ENCODE peak calls at places on chromosomes 1 and 21, in five cellular contexts. One of them, this sample, is unnamed. For H3K4me1, the result is how much of the 10 kb centered on the place peaks cover.

GRCh38 chr1:18722270-18722669 is 91.6 kb downstream of the PAX7 start:
- DNase-seq in CD4-positive, CD25-positive, alpha-beta regulatory T cell: no peak
- DNase-seq in astrocyte: no peak
- DNase-seq in upper lobe of right lung: no peak
- DNase-seq in psoas muscle: no peak
- DNase-seq in this sample: no peak

GRCh38 chr1:211518330-211519289 is 26.6 kb upstream of the RD3 start:
- DNase-seq in CD4-positive, CD25-positive, alpha-beta regulatory T cell: no peak
- DNase-seq in astrocyte: no peak
- DNase-seq in upper lobe of right lung: no peak
- DNase-seq in psoas muscle: no peak
- DNase-seq in this sample: no peak

GRCh38 chr1:214694769-214695168 is 91.8 kb downstream of the CENPF start:
- DNase-seq in CD4-positive, CD25-positive, alpha-beta regulatory T cell: no peak
- DNase-seq in astrocyte: no peak
- DNase-seq in upper lobe of right lung: no peak
- DNase-seq in psoas muscle: no peak
- DNase-seq in this sample: no peak

GRCh38 chr1:160550572-160551034 is 27.5 kb upstream of the SLAMF6 start:
- DNase-seq in CD4-positive, CD25-positive, alpha-beta regulatory T cell: peak
- DNase-seq in astrocyte: no peak
- DNase-seq in upper lobe of right lung: peak
- DNase-seq in psoas muscle: no peak
- DNase-seq in this sample: no peak

GRCh38 chr21:43679951-43680350 is 20.6 kb downstream of the RRP1B start:
- DNase-seq in CD4-positive, CD25-positive, alpha-beta regulatory T cell: no peak
- DNase-seq in astrocyte: no peak
- DNase-seq in upper lobe of right lung: no peak
- DNase-seq in psoas muscle: no peak
- DNase-seq in this sample: no peak

GRCh38 chr1:41333146-41333784 is 28.0 kb upstream of the FOXO6 start:
- DNase-seq in CD4-positive, CD25-positive, alpha-beta regulatory T cell: no peak
- DNase-seq in astrocyte: peak
- DNase-seq in upper lobe of right lung: no peak
- DNase-seq in psoas muscle: no peak
- DNase-seq in this sample: no peak

GRCh38 chr1:67604778-67605177 is 80.2 kb upstream of the GADD45A start:
- DNase-seq in CD4-positive, CD25-positive, alpha-beta regulatory T cell: no peak
- DNase-seq in astrocyte: no peak
- DNase-seq in upper lobe of right lung: no peak
- DNase-seq in psoas muscle: no peak
- DNase-seq in this sample: no peak

GRCh38 chr1:111803951-111804350 is 48.2 kb downstream of the DDX20 start:
- DNase-seq in CD4-positive, CD25-positive, alpha-beta regulatory T cell: no peak
- DNase-seq in astrocyte: no peak
- DNase-seq in upper lobe of right lung: no peak
- DNase-seq in psoas muscle: no peak
- DNase-seq in this sample: no peak

GRCh38 chr1:36864182-36865079 is 169.9 kb downstream of the GRIK3 start:
- DNase-seq in CD4-positive, CD25-positive, alpha-beta regulatory T cell: peak
- DNase-seq in astrocyte: no peak
- DNase-seq in upper lobe of right lung: no peak
- DNase-seq in psoas muscle: no peak
- DNase-seq in this sample: no peak

GRCh38 chr1:223706077-223706988 is 6.0 kb upstream of the CAPN2 start:
- DNase-seq in CD4-positive, CD25-positive, alpha-beta regulatory T cell: no peak
- DNase-seq in astrocyte: peak
- DNase-seq in upper lobe of right lung: no peak
- DNase-seq in psoas muscle: no peak
- DNase-seq in this sample: no peak

GRCh38 chr1:201630582-201630981 is 91.7 kb downstream of the NAV1 start:
- DNase-seq in CD4-positive, CD25-positive, alpha-beta regulatory T cell: no peak
- DNase-seq in astrocyte: no peak
- DNase-seq in upper lobe of right lung: no peak
- DNase-seq in psoas muscle: no peak
- DNase-seq in this sample: no peak

GRCh38 chr1:43255438-43256210 is 14.2 kb upstream of the TMEM125 start:
- DNase-seq in CD4-positive, CD25-positive, alpha-beta regulatory T cell: no peak
- DNase-seq in astrocyte: no peak
- DNase-seq in upper lobe of right lung: peak
- DNase-seq in psoas muscle: no peak
- DNase-seq in this sample: no peak

GRCh38 chr1:184037849-184038591 is 492 bp upstream of the COLGALT2 start:
- DNase-seq in CD4-positive, CD25-positive, alpha-beta regulatory T cell: no peak
- DNase-seq in astrocyte: no peak
- DNase-seq in upper lobe of right lung: no peak
- DNase-seq in psoas muscle: no peak
- DNase-seq in this sample: no peak

GRCh38 chr1:24309762-24310485 is 9.2 kb upstream of the GRHL3 start:
- DNase-seq in CD4-positive, CD25-positive, alpha-beta regulatory T cell: no peak
- DNase-seq in astrocyte: peak
- DNase-seq in upper lobe of right lung: no peak
- DNase-seq in psoas muscle: no peak
- DNase-seq in this sample: no peak

GRCh38 chr1:225657462-225657989 is 4.6 kb upstream of the ENAH start:
- DNase-seq in CD4-positive, CD25-positive, alpha-beta regulatory T cell: no peak
- DNase-seq in astrocyte: peak
- DNase-seq in upper lobe of right lung: no peak
- DNase-seq in psoas muscle: no peak
- DNase-seq in this sample: no peak

GRCh38 chr1:204134103-204134502 is 17.7 kb downstream of the ETNK2 start:
- DNase-seq in CD4-positive, CD25-positive, alpha-beta regulatory T cell: no peak
- DNase-seq in astrocyte: no peak
- DNase-seq in upper lobe of right lung: no peak
- DNase-seq in psoas muscle: no peak
- DNase-seq in this sample: no peak

GRCh38 chr1:1916882-1917281 is 1.8 kb downstream of the CALML6 start:
- DNase-seq in CD4-positive, CD25-positive, alpha-beta regulatory T cell: no peak
- DNase-seq in astrocyte: no peak
- DNase-seq in upper lobe of right lung: no peak
- DNase-seq in psoas muscle: peak
- DNase-seq in this sample: no peak

GRCh38 chr1:111615874-111616715 is 3.5 kb upstream of the RAP1A start:
- DNase-seq in CD4-positive, CD25-positive, alpha-beta regulatory T cell: peak
- DNase-seq in astrocyte: no peak
- DNase-seq in upper lobe of right lung: no peak
- DNase-seq in psoas muscle: no peak
- DNase-seq in this sample: peak

GRCh38 chr1:193083365-193084088 is 21.7 kb downstream of the GLRX2 start:
- DNase-seq in CD4-positive, CD25-positive, alpha-beta regulatory T cell: no peak
- DNase-seq in astrocyte: no peak
- DNase-seq in upper lobe of right lung: no peak
- DNase-seq in psoas muscle: no peak
- DNase-seq in this sample: no peak

GRCh38 chr1:66445492-66446181 is 88.3 kb upstream of the SGIP1 start:
- DNase-seq in CD4-positive, CD25-positive, alpha-beta regulatory T cell: peak
- DNase-seq in astrocyte: no peak
- DNase-seq in upper lobe of right lung: no peak
- DNase-seq in psoas muscle: peak
- DNase-seq in this sample: peak

GRCh38 chr1:156119503-156120209 is 5.1 kb downstream of the LMNA start:
- DNase-seq in CD4-positive, CD25-positive, alpha-beta regulatory T cell: no peak
- DNase-seq in astrocyte: peak
- DNase-seq in upper lobe of right lung: no peak
- DNase-seq in psoas muscle: peak
- DNase-seq in this sample: no peak

GRCh38 chr1:232704694-232705680 is 75.1 kb upstream of the SIPA1L2 start:
- DNase-seq in CD4-positive, CD25-positive, alpha-beta regulatory T cell: no peak
- DNase-seq in astrocyte: peak
- DNase-seq in upper lobe of right lung: no peak
- DNase-seq in psoas muscle: no peak
- DNase-seq in this sample: no peak

DNA sequence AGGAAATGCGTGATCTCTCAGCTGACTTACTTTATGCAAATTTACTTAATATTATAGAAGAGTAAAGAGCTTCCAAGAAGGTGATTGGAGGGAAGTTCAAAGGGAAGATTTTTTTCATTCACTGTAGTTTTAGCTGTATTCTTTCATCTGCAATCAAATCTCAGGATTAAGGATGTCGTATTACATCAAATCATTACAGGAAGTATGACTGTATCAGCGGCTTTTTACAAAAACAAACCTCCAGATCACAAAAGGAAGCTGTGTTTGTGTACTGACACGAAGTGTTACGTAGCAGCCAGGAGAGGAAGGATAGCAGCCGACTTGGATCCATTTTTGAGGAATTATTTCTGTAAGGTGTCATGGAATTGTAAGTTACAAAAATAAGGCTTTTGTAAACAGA is 49.6 kb downstream of the KCNJ15 start:
- DNase-seq in CD4-positive, CD25-positive, alpha-beta regulatory T cell: no peak
- DNase-seq in astrocyte: peak
- DNase-seq in upper lobe of right lung: no peak
- DNase-seq in psoas muscle: no peak
- DNase-seq in this sample: no peak
- H3K27ac ChIP-seq in CD4-positive, CD25-positive, alpha-beta regulatory T cell: no peak
- H3K27ac ChIP-seq in astrocyte: peak
- H3K27ac ChIP-seq in upper lobe of right lung: peak
- H3K27ac ChIP-seq in psoas muscle: no peak
- H3K27ac ChIP-seq in this sample: no peak

GRCh38 chr1:20600156-20600555 is 11.3 kb downstream of the CDA start:
- DNase-seq in CD4-positive, CD25-positive, alpha-beta regulatory T cell: no peak
- DNase-seq in astrocyte: no peak
- DNase-seq in upper lobe of right lung: no peak
- DNase-seq in psoas muscle: no peak
- DNase-seq in this sample: no peak

GRCh38 chr1:20604678-20605077 is 15.8 kb downstream of the CDA start:
- DNase-seq in CD4-positive, CD25-positive, alpha-beta regulatory T cell: no peak
- DNase-seq in astrocyte: no peak
- DNase-seq in upper lobe of right lung: no peak
- DNase-seq in psoas muscle: no peak
- DNase-seq in this sample: no peak

GRCh38 chr1:20601123-20601825 is 12.4 kb downstream of the CDA start:
- DNase-seq in CD4-positive, CD25-positive, alpha-beta regulatory T cell: no peak
- DNase-seq in astrocyte: peak
- DNase-seq in upper lobe of right lung: no peak
- DNase-seq in psoas muscle: no peak
- DNase-seq in this sample: no peak

GRCh38 chr1:20602851-20603450 is 14.1 kb downstream of the CDA start:
- DNase-seq in CD4-positive, CD25-positive, alpha-beta regulatory T cell: no peak
- DNase-seq in astrocyte: no peak
- DNase-seq in upper lobe of right lung: no peak
- DNase-seq in psoas muscle: no peak
- DNase-seq in this sample: no peak

DNA sequence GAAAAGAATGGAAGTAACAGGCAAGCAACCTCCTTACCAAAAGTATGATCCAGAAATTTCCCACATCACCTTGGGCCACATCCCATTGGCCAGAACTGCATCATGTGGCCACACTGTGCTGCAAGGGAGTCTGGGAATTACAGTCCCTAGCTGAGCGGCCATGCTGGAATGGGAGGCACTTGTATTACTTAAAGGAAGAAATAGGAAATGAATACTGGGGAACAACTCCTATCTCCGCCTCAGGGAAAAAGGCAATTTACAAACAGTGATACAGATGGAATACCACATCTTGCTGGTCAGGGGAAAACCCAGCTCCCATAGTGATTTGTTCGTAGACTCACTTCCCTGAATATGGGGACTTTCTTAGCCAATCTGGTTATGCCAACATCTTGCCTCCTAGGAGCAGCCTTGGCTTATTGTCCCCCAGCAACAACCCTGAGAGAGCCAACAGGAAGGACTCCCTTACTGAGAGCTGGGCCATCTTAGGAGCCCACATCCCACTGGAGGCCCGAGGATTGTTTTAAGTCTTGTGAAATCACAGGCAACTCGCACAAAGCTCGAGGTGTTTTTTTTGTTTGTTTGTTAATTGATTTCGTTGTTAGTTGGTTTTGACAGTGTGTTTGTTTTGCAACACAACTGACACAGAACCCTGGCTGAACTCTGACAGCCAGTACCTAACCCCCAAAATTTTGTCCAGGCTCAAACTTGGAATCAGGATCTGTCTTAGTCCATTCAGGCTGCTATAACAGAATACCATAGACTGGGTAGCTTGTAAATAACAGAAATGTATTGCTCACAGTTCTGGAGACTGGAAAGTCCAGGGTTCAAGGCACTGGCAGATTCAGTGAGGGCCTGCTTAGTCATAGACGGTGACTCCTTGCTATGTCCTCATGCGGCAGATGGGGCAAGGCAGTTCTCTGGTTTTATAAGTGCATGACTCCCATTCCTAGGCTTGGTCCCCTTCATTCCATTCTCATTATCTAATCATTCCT is 14.9 kb downstream of the CDA start:
- DNase-seq in CD4-positive, CD25-positive, alpha-beta regulatory T cell: no peak
- DNase-seq in astrocyte: peak
- DNase-seq in upper lobe of right lung: no peak
- DNase-seq in psoas muscle: no peak
- DNase-seq in this sample: no peak
- H3K4me1 ChIP-seq in CD4-positive, CD25-positive, alpha-beta regulatory T cell: under half
- H3K4me1 ChIP-seq in astrocyte: under half
- H3K4me1 ChIP-seq in upper lobe of right lung: under half
- H3K4me1 ChIP-seq in psoas muscle: under half
- H3K4me1 ChIP-seq in this sample: under half

DNA sequence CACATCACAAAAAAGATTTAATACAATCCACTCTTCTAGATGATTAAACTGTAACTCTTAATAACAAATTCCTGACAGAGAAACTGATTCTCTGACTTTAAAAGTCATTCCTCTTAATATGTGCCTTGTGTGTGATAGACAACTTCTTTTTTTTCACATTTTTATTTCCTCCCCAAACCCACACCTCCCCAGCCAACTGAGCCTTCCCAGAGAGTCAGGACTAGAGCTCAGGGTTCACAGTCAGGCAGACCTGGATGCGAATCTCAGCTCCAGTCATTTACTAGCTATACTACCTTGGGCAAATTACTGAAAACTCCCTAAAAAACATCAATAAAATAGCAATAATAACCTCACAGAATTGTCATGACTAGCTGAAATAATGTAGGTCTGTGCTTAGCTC is 14.2 kb downstream of the ATPAF1 start:
- DNase-seq in CD4-positive, CD25-positive, alpha-beta regulatory T cell: no peak
- DNase-seq in astrocyte: no peak
- DNase-seq in upper lobe of right lung: no peak
- DNase-seq in psoas muscle: no peak
- DNase-seq in this sample: no peak
- H3K27ac ChIP-seq in CD4-positive, CD25-positive, alpha-beta regulatory T cell: no peak
- H3K27ac ChIP-seq in astrocyte: no peak
- H3K27ac ChIP-seq in upper lobe of right lung: no peak
- H3K27ac ChIP-seq in psoas muscle: no peak
- H3K27ac ChIP-seq in this sample: no peak

GRCh38 chr1:39159224-39160036 is 45.1 kb upstream of the MACF1 start:
- DNase-seq in CD4-positive, CD25-positive, alpha-beta regulatory T cell: no peak
- DNase-seq in astrocyte: peak
- DNase-seq in upper lobe of right lung: no peak
- DNase-seq in psoas muscle: no peak
- DNase-seq in this sample: no peak

GRCh38 chr1:39157304-39157703 is 47.2 kb upstream of the MACF1 start:
- DNase-seq in CD4-positive, CD25-positive, alpha-beta regulatory T cell: no peak
- DNase-seq in astrocyte: no peak
- DNase-seq in upper lobe of right lung: no peak
- DNase-seq in psoas muscle: no peak
- DNase-seq in this sample: no peak

GRCh38 chr1:39154553-39155361 is 49.7 kb upstream of the MACF1 start:
- DNase-seq in CD4-positive, CD25-positive, alpha-beta regulatory T cell: no peak
- DNase-seq in astrocyte: peak
- DNase-seq in upper lobe of right lung: no peak
- DNase-seq in psoas muscle: no peak
- DNase-seq in this sample: no peak

GRCh38 chr1:39160703-39161102 is 43.8 kb upstream of the MACF1 start:
- DNase-seq in CD4-positive, CD25-positive, alpha-beta regulatory T cell: no peak
- DNase-seq in astrocyte: no peak
- DNase-seq in upper lobe of right lung: no peak
- DNase-seq in psoas muscle: no peak
- DNase-seq in this sample: no peak

GRCh38 chr1:39158330-39159086 is 46.0 kb upstream of the MACF1 start:
- DNase-seq in CD4-positive, CD25-positive, alpha-beta regulatory T cell: no peak
- DNase-seq in astrocyte: peak
- DNase-seq in upper lobe of right lung: no peak
- DNase-seq in psoas muscle: no peak
- DNase-seq in this sample: no peak
- H3K4me1 ChIP-seq in CD4-positive, CD25-positive, alpha-beta regulatory T cell: under half
- H3K4me1 ChIP-seq in astrocyte: under half
- H3K4me1 ChIP-seq in upper lobe of right lung: under half
- H3K4me1 ChIP-seq in psoas muscle: under half
- H3K4me1 ChIP-seq in this sample: under half